ENCODE peak calls at places on chromosome 2, in five cellular contexts. X is PC-3, I is HepG2, G is heart left ventricle, R is tibial artery. A is an unnamed sample.

GRCh38 chr2:54726940-54727339 is 3.5 kb downstream of the EML6 start:
- DNase-seq in R (no peak), I (no peak), G (no peak), X (no peak), A (no peak)

GRCh38 chr2:12173271-12173942 is 427.0 kb downstream of the LPIN1 start:
- DNase-seq in X (peak), R (no peak), G (no peak), I (no peak), A (no peak)

GRCh38 chr2:219228026-219228744 is 1.3 kb downstream of the ATG9A start:
- DNase-seq in R (no peak), G (no peak), I (no peak), X (no peak), A (no peak)

GRCh38 chr2:183179156-183179555 is 54.9 kb downstream of the NUP35 start:
- DNase-seq in I (no peak), G (no peak), R (no peak), X (no peak), A (no peak)

GRCh38 chr2:144477281-144477942 is 42.5 kb downstream of the ZEB2 start:
- DNase-seq in R (no peak), X (no peak), G (no peak), I (no peak), A (no peak)

GRCh38 chr2:3494984-3495666 is 24.2 kb downstream of the ADI1 start:
- DNase-seq in R (no peak), I (no peak), G (no peak), X (no peak), A (no peak)

GRCh38 chr2:111679202-111679601 is 204.8 kb downstream of the ANAPC1 start:
- DNase-seq in G (no peak), R (no peak), I (no peak), X (no peak), A (no peak)

GRCh38 chr2:27245116-27245515 is 17.7 kb downstream of the SLC30A3 start:
- DNase-seq in R (no peak), G (no peak), X (no peak), I (no peak), A (no peak)

GRCh38 chr2:204010611-204011560 is 74.3 kb downstream of the ICOS start:
- DNase-seq in G (no peak), I (no peak), X (peak), R (no peak), A (no peak)

GRCh38 chr2:226581004-226581403 is 218.6 kb downstream of the IRS1 start:
- DNase-seq in G (no peak), R (no peak), X (no peak), I (peak), A (no peak)

GRCh38 chr2:62151306-62151638 is 44.6 kb upstream of the B3GNT2 start:
- DNase-seq in X (no peak), G (peak), R (no peak), I (no peak), A (peak)

GRCh38 chr2:157887946-157888345 is 11.8 kb upstream of the ACVR1 start:
- DNase-seq in I (no peak), X (no peak), G (no peak), R (no peak), A (no peak)

GRCh38 chr2:72722492-72723090 is 103.2 kb downstream of the EXOC6B start:
- DNase-seq in G (no peak), X (no peak), R (no peak), I (peak), A (no peak)

GRCh38 chr2:144079808-144080207 is 440.1 kb downstream of the ZEB2 start:
- DNase-seq in R (no peak), G (no peak), I (no peak), X (no peak), A (no peak)

GRCh38 chr2:195434346-195434745 is 222.7 kb upstream of the SLC39A10 start:
- DNase-seq in I (no peak), G (no peak), X (no peak), R (no peak), A (no peak)

GRCh38 chr2:105803773-105804172 is 59.1 kb downstream of the NCK2 start:
- DNase-seq in G (no peak), R (no peak), X (no peak), I (no peak), A (no peak)

GRCh38 chr2:199757466-199757865 is 93.5 kb downstream of the FTCDNL1 start:
- DNase-seq in X (no peak), I (no peak), G (peak), R (no peak), A (peak)

GRCh38 chr2:9966491-9967022 is 15.1 kb downstream of the GRHL1 start:
- DNase-seq in I (no peak), G (no peak), X (no peak), R (no peak), A (no peak)

GRCh38 chr2:174662459-174662858 is 64.9 kb upstream of the WIPF1 start:
- DNase-seq in X (peak), G (no peak), I (no peak), R (peak), A (no peak)

GRCh38 chr2:118307864-118308263 is 219.6 kb downstream of the INSIG2 start:
- DNase-seq in X (no peak), R (no peak), I (no peak), G (no peak), A (no peak)

GRCh38 chr2:118029025-118029424 is 15.2 kb upstream of the CCDC93 start:
- DNase-seq in I (no peak), R (no peak), X (no peak), G (no peak), A (no peak)

GRCh38 chr2:129734343-129735034 is 245.0 kb upstream of the RAB6C start:
- DNase-seq in I (no peak), G (no peak), X (no peak), R (no peak), A (no peak)

GRCh38 chr2:201357216-201357615 is at the start of gene FLACC1:
- DNase-seq in I (peak), X (peak), G (peak), R (no peak), A (peak)

GRCh38 chr2:191384829-191385228 is 139.6 kb downstream of the MYO1B start:
- DNase-seq in I (no peak), X (no peak), R (no peak), G (peak), A (peak)

GRCh38 chr2:223232896-223233295 is 180.9 kb downstream of the KCNE4 start:
- DNase-seq in G (no peak), R (no peak), X (no peak), I (no peak), A (no peak)

GRCh38 chr2:79824086-79824786 is 311.4 kb downstream of the CTNNA2 start:
- DNase-seq in G (no peak), X (no peak), R (no peak), I (no peak), A (no peak)

GRCh38 chr2:105929506-105929905 is 184.8 kb downstream of the NCK2 start:
- DNase-seq in G (no peak), I (no peak), R (no peak), X (peak), A (no peak)

GRCh38 chr2:196403471-196403870 is 232.1 kb upstream of the STK17B start:
- DNase-seq in X (peak), I (no peak), R (no peak), G (no peak), A (no peak)

GRCh38 chr2:175030380-175031271 is 25.4 kb upstream of the CHN1 start:
- DNase-seq in X (peak), G (peak), R (no peak), I (peak), A (no peak)

GRCh38 chr2:172102159-172102857 is 392 bp downstream of the DLX2 start:
- DNase-seq in G (no peak), X (no peak), I (no peak), R (no peak), A (no peak)
- H3K4me3 ChIP-seq in G (peak), X (peak), I (peak), R (peak), A (peak)

GRCh38 chr2:233492078-233492477 is 74.5 kb downstream of the USP40 start:
- DNase-seq in I (no peak), R (no peak), G (no peak), X (no peak), A (no peak)

GRCh38 chr2:233492738-233493137 is 73.8 kb downstream of the USP40 start:
- DNase-seq in G (no peak), I (no peak), R (no peak), X (no peak), A (no peak)

GRCh38 chr2:233489666-233490065 is 76.9 kb downstream of the USP40 start:
- DNase-seq in X (no peak), I (no peak), G (no peak), R (no peak), A (no peak)

GRCh38 chr2:233490831-233491230 is 75.8 kb downstream of the USP40 start:
- DNase-seq in R (no peak), X (no peak), I (no peak), G (no peak), A (no peak)

DNA sequence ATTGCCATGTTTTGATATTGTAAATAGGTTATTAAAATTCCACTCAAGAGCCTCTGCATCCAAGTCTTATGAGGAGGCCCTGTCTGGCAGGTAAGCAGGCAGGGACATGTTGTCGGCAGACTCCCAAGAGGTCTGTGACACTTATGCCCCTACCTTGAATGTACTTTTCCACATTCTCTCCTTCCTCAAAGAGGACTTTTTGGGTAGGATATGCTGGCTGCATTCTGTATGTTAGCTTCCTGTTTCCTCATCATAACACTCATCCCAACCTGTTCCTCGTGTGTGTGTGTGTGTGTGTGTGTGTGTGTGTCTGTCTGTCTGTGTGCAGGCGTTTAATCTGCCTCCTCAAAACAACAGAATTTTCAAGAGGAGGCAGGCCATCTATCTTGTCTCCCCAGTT is 75.3 kb downstream of the USP40 start:
- DNase-seq in R (no peak), X (no peak), I (no peak), G (no peak), A (no peak)
- H3K27ac ChIP-seq in R (no peak), X (no peak), I (no peak), G (no peak), A (no peak)

DNA sequence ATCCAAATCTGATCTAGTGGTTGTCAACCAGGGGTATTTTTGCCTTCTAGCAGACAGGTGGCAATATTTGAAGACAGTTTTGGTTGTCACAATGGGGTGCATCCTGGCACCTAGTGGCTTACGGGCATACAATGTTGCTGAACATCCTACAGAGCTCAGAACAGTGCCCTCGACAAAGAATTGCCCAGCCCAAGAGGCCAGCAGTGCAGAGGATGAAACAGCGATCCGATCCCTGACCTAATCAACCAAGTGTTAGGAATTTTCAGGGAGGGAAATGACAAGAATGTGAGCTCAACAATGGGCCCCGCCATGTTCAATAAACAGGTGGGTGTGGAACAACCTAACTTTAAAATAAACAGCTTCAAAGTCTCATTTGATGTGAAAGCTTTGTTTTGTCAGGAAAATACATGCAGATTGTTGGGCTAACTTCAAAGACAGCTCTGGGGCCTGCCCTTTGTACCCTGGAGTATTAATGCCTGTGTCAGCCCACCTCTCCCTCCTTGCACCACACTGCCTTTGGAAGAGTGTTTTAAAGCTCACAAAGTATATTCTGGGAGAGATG is 22.5 kb upstream of the SCYGR5 start:
- DNase-seq in I (peak), G (no peak), X (no peak), R (no peak), A (no peak)
- H3K4me3 ChIP-seq in I (peak), G (no peak), X (no peak), R (no peak), A (no peak)

DNA sequence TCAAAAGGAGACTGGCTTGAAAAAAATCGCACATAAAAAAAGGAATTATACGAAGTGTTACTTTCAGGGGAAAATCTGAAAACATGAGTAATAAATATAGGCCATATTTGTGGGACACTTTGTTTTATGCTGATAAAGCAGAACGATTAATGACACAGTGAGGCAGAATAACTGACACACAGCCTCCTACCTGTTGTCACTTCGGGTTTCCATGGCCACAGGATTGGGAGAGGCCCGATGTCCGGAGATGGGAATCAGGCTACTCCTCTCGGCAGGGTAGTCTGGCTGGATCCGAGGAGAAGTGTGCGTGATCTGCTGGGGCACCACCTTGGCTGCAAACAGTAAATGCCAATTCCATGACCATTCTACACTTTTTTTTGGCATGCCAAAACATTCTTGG is 31.7 kb downstream of the SAP130 start:
- DNase-seq in X (no peak), I (no peak), R (no peak), G (no peak), A (no peak)
- H3K27ac ChIP-seq in X (no peak), I (no peak), R (peak), G (no peak), A (no peak)

GRCh38 chr2:23532311-23533013 is 147.5 kb downstream of the KLHL29 start:
- DNase-seq in X (no peak), I (no peak), R (no peak), G (no peak), A (no peak)
- H3K4me3 ChIP-seq in X (no peak), I (no peak), R (no peak), G (no peak), A (no peak)

DNA sequence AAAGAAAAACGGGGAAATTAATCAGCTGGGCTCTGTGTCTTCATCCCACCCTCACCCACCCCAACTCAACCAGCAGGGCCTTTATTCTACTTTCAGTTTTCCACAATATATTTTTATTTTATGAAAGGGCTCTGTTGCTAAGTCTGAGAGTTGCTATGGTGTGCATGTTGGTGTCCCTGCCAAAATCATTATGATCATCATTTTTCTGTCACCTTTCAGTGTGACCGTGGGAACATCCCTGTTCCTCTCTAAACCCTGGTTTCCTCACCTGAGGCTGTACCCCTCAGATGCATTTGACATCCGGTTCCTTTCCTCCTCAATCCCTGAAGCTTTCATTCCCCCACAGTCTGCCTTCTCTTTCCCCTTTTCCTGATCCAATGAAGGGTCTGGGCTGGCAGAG is 180.5 kb downstream of the ZFP36L2 start:
- DNase-seq in I (no peak), G (no peak), R (no peak), X (no peak), A (no peak)
- H3K27ac ChIP-seq in I (peak), G (peak), R (peak), X (no peak), A (peak)

GRCh38 chr2:102184018-102184417 is 2.8 kb upstream of the IL1RL2 start:
- DNase-seq in X (no peak), I (no peak), G (no peak), R (no peak), A (no peak)

GRCh38 chr2:102187191-102188150 is 648 bp downstream of the IL1RL2 start:
- DNase-seq in I (no peak), X (no peak), R (peak), G (peak), A (peak)

GRCh38 chr2:102190425-102191107 is 3.7 kb downstream of the IL1RL2 start:
- DNase-seq in I (peak), G (no peak), X (no peak), R (no peak), A (no peak)

GRCh38 chr2:102185347-102185746 is 1.5 kb upstream of the IL1RL2 start:
- DNase-seq in I (no peak), X (peak), R (no peak), G (no peak), A (peak)

GRCh38 chr2:102186676-102187190 is at the start of gene IL1RL2:
- DNase-seq in X (no peak), G (no peak), I (no peak), R (no peak), A (peak)
- H3K4me3 ChIP-seq in X (no peak), G (peak), I (no peak), R (peak), A (peak)

GRCh38 chr2:39361511-39361910 is 75.6 kb downstream of the MAP4K3 start:
- DNase-seq in R (no peak), I (no peak), G (no peak), X (no peak), A (no peak)
- H3K27ac ChIP-seq in R (no peak), I (no peak), G (no peak), X (no peak), A (no peak)

GRCh38 chr2:237473474-237474453 is 13.3 kb upstream of the MLPH start:
- DNase-seq in G (no peak), I (no peak), R (no peak), X (peak), A (peak)
- H3K4me3 ChIP-seq in G (peak), I (peak), R (no peak), X (no peak), A (no peak)

GRCh38 chr2:40360652-40361051 is 91.2 kb downstream of the SLC8A1 start:
- DNase-seq in X (peak), I (no peak), R (no peak), G (no peak), A (no peak)
- H3K27ac ChIP-seq in X (no peak), I (no peak), R (peak), G (no peak), A (no peak)